ENCODE peak calls at places on chromosome 17, in four cellular contexts. T, O, B and V are unnamed samples.
A peak's percentile ranks its signal among the peaks of the same experiment; 100 is the strongest.

GRCh38 chr17:66691644-66692500 is 143.0 kb upstream of the CACNG5 start:
- DNase-seq in T (peak; percentile 89), O (no peak), B (no peak), V (peak; percentile 39)

GRCh38 chr17:44533533-44534246 is 23.6 kb upstream of the FZD2 start:
- DNase-seq in T (peak; percentile 92), O (peak; percentile 92), B (peak; percentile 89), V (peak; percentile 72)

GRCh38 chr17:73591278-73592078 is 52.8 kb downstream of the SDK2 start:
- DNase-seq in T (no peak), O (no peak), B (no peak), V (no peak)

GRCh38 chr17:32386844-32387243 is 36.9 kb downstream of the ZNF207 start:
- DNase-seq in T (no peak), O (no peak), B (no peak), V (no peak)

GRCh38 chr17:75654176-75654575 is 12.8 kb downstream of the RECQL5 start:
- DNase-seq in T (peak; percentile 6), O (no peak), B (no peak), V (no peak)

GRCh38 chr17:47197821-47198220 is 8.7 kb upstream of the CDC27 start:
- DNase-seq in T (no peak), O (no peak), B (no peak), V (no peak)

GRCh38 chr17:15213381-15214087 is 51.6 kb downstream of the PMP22 start:
- DNase-seq in T (peak; percentile 29), O (no peak), B (no peak), V (no peak)

GRCh38 chr17:29592850-29593545 is at the start of gene ANKRD13B:
- DNase-seq in T (no peak), O (peak; percentile 74), B (peak; percentile 55), V (no peak)

GRCh38 chr17:55303701-55304145 is 39.0 kb downstream of the HLF start:
- DNase-seq in T (peak; percentile 25), O (no peak), B (no peak), V (no peak)

GRCh38 chr17:40726919-40727318 is 23.4 kb upstream of the KRT24 start:
- DNase-seq in T (peak; percentile 9), O (no peak), B (no peak), V (no peak)

GRCh38 chr17:42980766-42981397 is 517 bp downstream of the RUNDC1 start:
- DNase-seq in T (peak; percentile 52), O (peak; percentile 69), B (no peak), V (no peak)

GRCh38 chr17:19448341-19449268 is 37.6 kb downstream of the RNF112 start:
- DNase-seq in T (peak; percentile 99), O (no peak), B (peak; percentile 51), V (peak; percentile 96)

GRCh38 chr17:44628234-44629188 is 27.8 kb upstream of the MEIOC start:
- DNase-seq in T (peak; percentile 70), O (peak; percentile 54), B (no peak), V (no peak)

GRCh38 chr17:38742431-38743308 is 5.5 kb downstream of the PCGF2 start:
- DNase-seq in T (peak; percentile 71), O (peak; percentile 59), B (peak; percentile 61), V (peak; percentile 91)

GRCh38 chr17:58365980-58366595 is 14.1 kb upstream of the SUPT4H1 start:
- DNase-seq in T (no peak), O (no peak), B (no peak), V (no peak)

GRCh38 chr17:58365185-58365979 is 13.4 kb upstream of the SUPT4H1 start:
- DNase-seq in T (no peak), O (no peak), B (no peak), V (no peak)

GRCh38 chr17:58362368-58363014 is 10.5 kb upstream of the SUPT4H1 start:
- DNase-seq in T (no peak), O (no peak), B (no peak), V (no peak)

GRCh38 chr17:58363457-58364185 is 11.6 kb upstream of the SUPT4H1 start:
- DNase-seq in T (no peak), O (no peak), B (no peak), V (no peak)

GRCh38 chr17:58364270-58364942 is 12.4 kb upstream of the SUPT4H1 start:
- DNase-seq in T (no peak), O (no peak), B (no peak), V (no peak)
- H3K4me3 ChIP-seq in T (no peak overlapping the region), O (no peak overlapping the region), B (no peak overlapping the region), V (no peak overlapping the region)

DNA sequence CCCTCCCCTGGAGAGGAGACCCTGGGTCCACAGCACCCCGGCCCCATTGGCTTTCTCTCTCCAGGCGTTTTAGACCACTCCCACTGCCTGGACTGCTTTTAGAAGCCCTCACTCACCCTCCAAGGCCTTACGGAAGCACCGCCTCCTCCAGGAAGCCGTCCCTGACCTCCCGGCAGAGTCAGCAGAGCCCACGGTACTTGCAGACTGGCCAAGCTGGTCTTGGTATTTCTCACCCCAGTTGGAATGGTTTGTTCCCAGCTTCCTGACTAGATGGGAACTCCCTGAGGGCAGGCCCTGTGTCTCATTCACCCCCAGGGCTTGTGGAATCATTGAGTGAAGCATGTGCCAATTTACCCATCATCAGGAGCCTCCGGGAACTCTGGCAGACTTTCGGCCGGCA is 9.2 kb downstream of the SCGB1C2 start:
- DNase-seq in T (no peak), O (no peak), B (no peak), V (no peak)
- H3K4me3 ChIP-seq in T (no peak overlapping the region), O (no peak overlapping the region), B (no peak overlapping the region), V (no peak overlapping the region)

GRCh38 chr17:46194393-46195216 is 1.4 kb upstream of the KANSL1 start:
- DNase-seq in T (peak; percentile 74), O (no peak), B (no peak), V (no peak)
- H3K4me3 ChIP-seq in T (peak overlapping the region; percentile 81), O (peak overlapping the region; percentile 76), B (peak overlapping the region; percentile 93), V (peak overlapping the region; percentile 54)

GRCh38 chr17:79006001-79006400 is 3.6 kb downstream of the CANT1 start:
- DNase-seq in T (no peak), O (no peak), B (no peak), V (no peak)

GRCh38 chr17:79005063-79005861 is 4.3 kb downstream of the CANT1 start:
- DNase-seq in T (no peak), O (no peak), B (no peak), V (no peak)

GRCh38 chr17:79002796-79003593 is 6.6 kb downstream of the CANT1 start:
- DNase-seq in T (no peak), O (no peak), B (no peak), V (no peak)

GRCh38 chr17:79002291-79002690 is 7.3 kb downstream of the CANT1 start:
- DNase-seq in T (no peak), O (no peak), B (no peak), V (no peak)

GRCh38 chr17:79003661-79004411 is 5.7 kb downstream of the CANT1 start:
- DNase-seq in T (no peak), O (no peak), B (no peak), V (no peak)
- H3K4me3 ChIP-seq in T (no peak overlapping the region), O (no peak overlapping the region), B (no peak overlapping the region), V (no peak overlapping the region)

GRCh38 chr17:81735181-81736102 is 23.4 kb downstream of the SLC25A10 start:
- DNase-seq in T (peak; percentile 33), O (no peak), B (peak; percentile 35), V (no peak)

GRCh38 chr17:81734405-81735055 is 22.4 kb downstream of the SLC25A10 start:
- DNase-seq in T (no peak), O (no peak), B (no peak), V (no peak)

GRCh38 chr17:81733507-81734404 is 21.7 kb downstream of the SLC25A10 start:
- DNase-seq in T (peak; percentile 65), O (peak; percentile 93), B (peak; percentile 68), V (peak; percentile 15)

GRCh38 chr17:81727324-81728031 is 15.4 kb downstream of the SLC25A10 start:
- DNase-seq in T (no peak), O (no peak), B (no peak), V (no peak)

DNA sequence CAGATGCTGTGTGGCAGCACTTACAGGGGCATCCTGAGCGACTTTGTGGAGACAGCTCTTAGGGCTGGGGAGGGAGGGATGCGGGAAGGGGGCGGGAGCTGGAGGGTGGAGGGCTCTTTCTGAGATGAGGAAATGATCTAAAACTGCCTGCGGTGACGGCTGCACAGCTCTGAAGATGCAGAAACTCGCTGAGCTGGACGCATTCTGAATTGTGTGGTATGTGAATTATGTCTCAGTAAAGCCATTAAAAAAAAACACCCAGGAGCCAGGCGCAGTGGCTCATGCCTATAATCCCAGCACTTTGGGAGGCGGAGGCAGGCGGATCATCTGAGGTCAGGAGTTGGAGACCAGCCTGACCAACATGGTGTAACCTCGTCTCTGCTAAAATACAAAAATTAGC is 19.2 kb downstream of the SLC25A10 start:
- DNase-seq in T (peak; percentile 91), O (no peak), B (no peak), V (peak; percentile 43)
- H3K4me3 ChIP-seq in T (no peak overlapping the region), O (no peak overlapping the region), B (no peak overlapping the region), V (no peak overlapping the region)

GRCh38 chr17:58331815-58332719 is 3.5 kb upstream of the TSPOAP1 start:
- DNase-seq in T (no peak), O (peak; percentile 84), B (peak; percentile 55), V (no peak)

GRCh38 chr17:58334661-58335060 is 6.1 kb upstream of the TSPOAP1 start:
- DNase-seq in T (no peak), O (no peak), B (no peak), V (no peak)

GRCh38 chr17:58333396-58334207 is 5.0 kb upstream of the TSPOAP1 start:
- DNase-seq in T (no peak), O (no peak), B (no peak), V (no peak)

GRCh38 chr17:58330997-58331814 is 2.6 kb upstream of the TSPOAP1 start:
- DNase-seq in T (no peak), O (no peak), B (no peak), V (no peak)

GRCh38 chr17:58332720-58333395 is 4.3 kb upstream of the TSPOAP1 start:
- DNase-seq in T (no peak), O (no peak), B (no peak), V (no peak)
- H3K4me3 ChIP-seq in T (no peak overlapping the region), O (peak overlapping the region; percentile 22), B (peak overlapping the region; percentile 38), V (no peak overlapping the region)